ENCODE peak calls at places on chromosomes 13 and 19, in four cellular contexts. N, Y, R and J are unnamed samples.

GRCh38 chr19:3690551-3691371 is 9.5 kb downstream of the PIP5K1C start:
- DNase-seq in N (no peak), Y (no peak), R (no peak), J (no peak)

GRCh38 chr13:110643768-110644421 is 28.6 kb downstream of the NAXD start:
- DNase-seq in N (no peak), R (no peak), Y (no peak), J (no peak)

GRCh38 chr19:39296055-39296645 is at the start of gene IFNL1:
- DNase-seq in R (no peak), Y (no peak), N (no peak), J (peak; percentile 56)

GRCh38 chr19:34996978-34997640 is 3.0 kb upstream of the GRAMD1A start:
- DNase-seq in Y (no peak), R (no peak), N (no peak), J (no peak)

GRCh38 chr13:42997381-42997780 is 5.3 kb upstream of the EPSTI1 start:
- DNase-seq in Y (no peak), R (peak; percentile 42), N (peak; percentile 22), J (no peak)

GRCh38 chr13:48500652-48501197 is 32.2 kb downstream of the RCBTB2 start:
- DNase-seq in R (peak; percentile 85), Y (no peak), N (peak; percentile 55), J (peak; percentile 64)

GRCh38 chr13:100544866-100545683 is 43.5 kb downstream of the GGACT start:
- DNase-seq in Y (no peak), R (no peak), N (no peak), J (no peak)

GRCh38 chr19:58558066-58558622 is at the start of gene UBE2M:
- DNase-seq in Y (no peak), R (no peak), N (no peak), J (peak; percentile 96)

GRCh38 chr19:1156830-1157615 is 17.0 kb downstream of the SBNO2 start:
- DNase-seq in N (no peak), Y (no peak), R (no peak), J (no peak)

GRCh38 chr13:36606060-36606459 is 67.8 kb upstream of the SERTM1 start:
- DNase-seq in Y (no peak), R (no peak), N (no peak), J (no peak)

GRCh38 chr13:110447058-110447511 is 114.4 kb downstream of the RAB20 start:
- DNase-seq in N (no peak), R (no peak), Y (no peak), J (no peak)

GRCh38 chr13:112877976-112878955 is 90.7 kb upstream of the MCF2L start:
- DNase-seq in N (no peak), Y (no peak), R (no peak), J (no peak)

GRCh38 chr19:13087295-13087694 is 15.4 kb downstream of the LYL1 start:
- DNase-seq in N (no peak), R (no peak), Y (no peak), J (no peak)

GRCh38 chr19:6639439-6639838 is 30.5 kb downstream of the TNFSF14 start:
- DNase-seq in N (peak; percentile 24), Y (no peak), R (no peak), J (no peak)

GRCh38 chr13:102440259-102440936 is 38.5 kb upstream of the FGF14 start:
- DNase-seq in Y (no peak), R (peak; percentile 80), N (no peak), J (no peak)

GRCh38 chr13:30443957-30444404 is 21.7 kb downstream of the UBE2L5 start:
- DNase-seq in N (no peak), R (no peak), Y (no peak), J (no peak)

GRCh38 chr13:100825551-100825950 is 151.0 kb upstream of the TMTC4 start:
- DNase-seq in R (peak; percentile 44), Y (no peak), N (no peak), J (no peak)